ENCODE peak calls at places on chromosomes 13 and 19, in seven cellular contexts. U is foreskin keratinocyte, K is left lung, S is RWPE1, B is mesothelial cell of epicardium, X is heart left ventricle, H is WERI-Rb-1. R is an unnamed sample.
A peak's percentile ranks its signal among the peaks of the same experiment; 100 is the strongest.

GRCh38 chr13:75145926-75146325 is 336.0 kb downstream of the TBC1D4 start:
- DNase-seq in U (no peak), K (no peak), S (no peak), B (no peak), X (no peak), H (no peak), R (no peak)

GRCh38 chr13:99979453-99980200 is 2.0 kb upstream of the ZIC2 start:
- DNase-seq in U (no peak), K (no peak), S (no peak), B (no peak), X (no peak), H (peak; percentile 74), R (no peak)

GRCh38 chr13:50129923-50130685 is 114.9 kb downstream of the KCNRG start:
- DNase-seq in U (peak; percentile 17), K (no peak), S (no peak), B (no peak), X (peak; percentile 64), H (no peak), R (peak; percentile 43)

GRCh38 chr13:94656766-94657165 is 55.1 kb downstream of the GPR180 start:
- DNase-seq in U (peak; percentile 96), K (no peak), S (peak; percentile 47), B (no peak), X (no peak), H (no peak), R (peak; percentile 73)

GRCh38 chr13:43662976-43663375 is 123.8 kb downstream of the ENOX1 start:
- DNase-seq in U (no peak), K (no peak), S (no peak), B (no peak), X (no peak), H (no peak), R (no peak)

GRCh38 chr19:36215276-36216171 is 618 bp downstream of the ZNF146 start:
- DNase-seq in U (no peak), K (no peak), S (no peak), B (no peak), X (no peak), H (no peak), R (peak; percentile 19)

GRCh38 chr19:16180611-16181010 is 4.6 kb upstream of the FAM32A start:
- DNase-seq in U (peak; percentile 86), K (no peak), S (peak; percentile 80), B (no peak), X (no peak), H (no peak), R (no peak)

GRCh38 chr19:35216833-35217707 is 11.5 kb downstream of the FAM187B start:
- DNase-seq in U (no peak), K (no peak), S (no peak), B (no peak), X (no peak), H (peak; percentile 31), R (peak; percentile 39)

GRCh38 chr19:49441210-49441959 is at the start of gene SLC17A7:
- DNase-seq in U (no peak), K (no peak), S (peak; percentile 52), B (no peak), X (peak; percentile 78), H (peak; percentile 82), R (no peak)

GRCh38 chr13:19759669-19760068 is 23.1 kb downstream of the PSPC1 start:
- DNase-seq in U (no peak), K (no peak), S (no peak), B (no peak), X (no peak), H (no peak), R (no peak)

GRCh38 chr13:99981115-99982020 is at the start of gene ZIC2:
- DNase-seq in U (no peak), K (no peak), S (no peak), B (no peak), X (no peak), H (peak; percentile 91), R (peak; percentile 81)

GRCh38 chr13:24215732-24216131 is 55.2 kb downstream of the SPATA13 start:
- DNase-seq in U (no peak), K (no peak), S (no peak), B (no peak), X (peak; percentile 55), H (no peak), R (no peak)

GRCh38 chr19:7829561-7830271 is at the start of gene EVI5L:
- DNase-seq in U (peak; percentile 100), K (peak; percentile 98), S (peak; percentile 99), B (peak; percentile 96), X (peak; percentile 99), H (peak; percentile 99), R (peak; percentile 100)

GRCh38 chr19:49337267-49338022 is 2.2 kb downstream of the CD37 start:
- DNase-seq in U (no peak), K (no peak), S (no peak), B (no peak), X (no peak), H (no peak), R (no peak)

GRCh38 chr13:46604226-46604968 is 51.4 kb downstream of the LRCH1 start:
- DNase-seq in U (no peak), K (no peak), S (no peak), B (no peak), X (no peak), H (no peak), R (no peak)

GRCh38 chr19:48933382-48933932 is at the start of gene DHDH:
- DNase-seq in U (peak; percentile 87), K (peak; percentile 90), S (peak; percentile 87), B (peak; percentile 61), X (peak; percentile 67), H (peak; percentile 92), R (peak; percentile 90)

GRCh38 chr13:81326913-81327312 is 986.0 kb upstream of the SPRY2 start:
- DNase-seq in U (no peak), K (no peak), S (no peak), B (no peak), X (no peak), H (no peak), R (no peak)

GRCh38 chr13:85436029-85436428 is 363.2 kb downstream of the SLITRK6 start:
- DNase-seq in U (no peak), K (no peak), S (no peak), B (no peak), X (no peak), H (no peak), R (no peak)

DNA sequence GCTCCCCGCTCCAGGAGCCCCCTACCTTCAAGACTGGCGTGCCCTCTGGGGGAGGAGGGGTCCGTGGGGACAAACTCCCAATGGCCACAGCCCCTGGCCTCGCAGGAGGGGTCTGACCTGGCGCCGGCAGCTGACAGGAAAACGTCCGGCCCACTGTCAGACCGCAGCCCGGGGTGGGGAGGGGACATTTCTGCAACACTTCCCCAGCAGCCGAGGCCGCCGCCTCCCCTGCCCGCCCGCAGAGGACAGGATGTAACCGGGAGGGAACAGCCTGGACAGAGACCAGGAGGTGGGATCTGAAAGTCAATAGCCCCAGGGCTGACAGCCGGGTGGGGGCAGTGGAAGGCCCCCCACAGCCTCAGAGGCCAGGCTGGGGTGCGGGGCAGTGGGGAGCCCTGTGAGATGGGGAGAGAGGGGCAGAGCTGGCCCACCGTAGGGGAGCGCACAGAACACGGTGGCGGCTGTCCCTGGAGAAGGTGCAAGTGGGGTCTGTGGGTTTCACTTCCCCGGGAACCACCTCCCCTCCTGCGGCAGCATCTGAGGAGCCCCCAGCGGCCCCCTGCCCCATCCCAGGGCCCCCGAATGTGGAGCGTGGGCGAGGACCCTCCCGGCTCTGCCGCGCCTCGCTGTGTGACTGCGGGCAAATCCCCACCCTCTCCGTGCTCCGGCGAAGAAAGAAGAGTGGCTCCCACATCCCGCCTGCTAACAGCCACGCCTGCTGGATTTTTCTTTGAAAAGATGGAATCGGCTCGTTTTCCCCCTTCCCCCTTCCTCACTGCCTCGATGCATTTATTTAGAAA is at the start of gene PEAK3:
- DNase-seq in U (no peak), K (peak; percentile 91), S (no peak), B (no peak), X (peak; percentile 85), H (peak; percentile 44), R (no peak)
- TF ChIP-seq CTCF in U (no peak), K (no peak), S (no peak), B (no peak), X (no peak), H (no peak), R (no peak)

DNA sequence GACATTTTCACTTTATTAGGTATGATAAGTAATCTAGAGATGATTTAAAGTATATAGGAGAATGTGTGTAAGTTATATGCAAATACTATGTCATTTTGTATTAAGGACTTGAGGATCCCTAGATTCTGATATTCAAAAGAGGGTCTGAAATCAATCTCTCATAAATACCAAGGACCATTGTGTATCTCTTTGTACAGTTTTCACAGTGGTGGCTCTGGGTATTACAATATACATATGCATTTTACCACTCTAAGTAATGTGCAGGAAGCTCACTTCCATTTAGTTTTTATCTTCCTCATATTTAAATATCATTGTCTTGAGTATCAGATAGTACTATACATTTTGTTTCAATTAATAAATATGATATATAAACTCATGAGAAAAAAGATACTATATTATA is 862.6 kb upstream of the PCDH20 start:
- DNase-seq in U (no peak), K (no peak), S (no peak), B (no peak), X (no peak), H (no peak), R (no peak)
- TF ChIP-seq CTCF in U (no peak), K (no peak), S (no peak), B (peak; percentile 29), X (no peak), H (no peak), R (no peak)

DNA sequence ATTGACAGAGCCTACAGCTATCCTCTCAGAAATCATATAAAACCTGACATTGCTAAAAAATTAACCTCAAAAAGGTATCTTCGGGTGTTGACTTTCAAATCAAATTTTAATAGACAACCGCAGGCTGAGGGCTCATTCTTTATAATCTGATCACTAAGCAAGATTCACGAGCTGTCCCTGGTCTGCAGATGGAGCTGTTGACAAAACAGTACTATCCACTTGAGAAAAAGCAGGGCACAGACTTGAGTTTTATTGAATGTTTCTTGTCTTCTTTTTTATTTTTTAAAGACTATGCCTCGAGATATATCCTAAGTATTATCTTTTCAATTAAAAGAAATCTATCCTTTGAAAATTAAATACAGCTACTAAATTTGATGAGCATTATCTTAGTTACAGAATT is 540.5 kb downstream of the PCDH9 start:
- DNase-seq in U (peak; percentile 11), K (no peak), S (no peak), B (no peak), X (no peak), H (peak; percentile 13), R (peak; percentile 19)
- TF ChIP-seq CTCF in U (peak; percentile 50), K (no peak), S (no peak), B (no peak), X (peak; percentile 33), H (peak; percentile 30), R (peak; percentile 16)

GRCh38 chr19:50480281-50481111 is 3.8 kb upstream of the GARIN5A start:
- DNase-seq in U (no peak), K (no peak), S (no peak), B (no peak), X (no peak), H (no peak), R (no peak)
- TF ChIP-seq CTCF in U (no peak), K (no peak), S (no peak), B (no peak), X (no peak), H (no peak), R (no peak)

GRCh38 chr19:19657397-19657783 is 6.1 kb downstream of the ATP13A1 start:
- DNase-seq in U (no peak), K (no peak), S (no peak), B (no peak), X (no peak), H (peak; percentile 79), R (no peak)
- TF ChIP-seq CTCF in U (no peak), K (no peak), S (no peak), B (no peak), X (no peak), H (no peak), R (no peak)

GRCh38 chr19:10871711-10872550 is 578 bp downstream of the CARM1 start:
- DNase-seq in U (no peak), K (peak; percentile 55), S (no peak), B (peak; percentile 33), X (peak; percentile 55), H (peak; percentile 39), R (peak; percentile 14)
- TF ChIP-seq CTCF in U (peak; percentile 7), K (no peak), S (no peak), B (peak; percentile 48), X (no peak), H (peak; percentile 25), R (no peak)

R was measured in MCF 10A.